ENCODE peak calls at places on chromosomes 6 and 20, in four cellular contexts. X is naive B cell, L is upper lobe of right lung, M is left lung. E is an unnamed sample.

GRCh38 chr6:54991761-54992330 is 145.3 kb downstream of the FAM83B start:
- ATAC-seq in X (no peak), L (peak), M (no peak), E (no peak)

GRCh38 chr20:574297-574942 is 30.8 kb upstream of the CSNK2A1 start:
- ATAC-seq in X (no peak), L (peak), M (no peak), E (no peak)

GRCh38 chr6:136494710-136495109 is 55.5 kb downstream of the MAP7 start:
- ATAC-seq in X (no peak), L (no peak), M (no peak), E (no peak)

GRCh38 chr6:43229803-43230239 is 540 bp upstream of the DNPH1 start:
- ATAC-seq in X (no peak), L (no peak), M (no peak), E (no peak)

GRCh38 chr6:125101128-125101527 is 52.4 kb upstream of the TPD52L1 start:
- ATAC-seq in X (no peak), L (no peak), M (no peak), E (no peak)

GRCh38 chr20:10788877-10789276 is 115.1 kb upstream of the JAG1 start:
- ATAC-seq in X (no peak), L (no peak), M (no peak), E (no peak)

GRCh38 chr20:50652702-50653294 is 38.5 kb downstream of the RIPOR3 start:
- ATAC-seq in X (no peak), L (no peak), M (no peak), E (peak)

GRCh38 chr6:144544266-144544830 is 259.2 kb downstream of the UTRN start:
- ATAC-seq in X (no peak), L (no peak), M (no peak), E (no peak)

GRCh38 chr6:41555326-41556300 is 9.4 kb downstream of the FOXP4 start:
- ATAC-seq in X (no peak), L (no peak), M (no peak), E (no peak)

GRCh38 chr6:15892369-15892768 is 229.5 kb upstream of the DTNBP1 start:
- ATAC-seq in X (no peak), L (peak), M (peak), E (no peak)

GRCh38 chr6:45727228-45727627 is 288.4 kb downstream of the CLIC5 start:
- ATAC-seq in X (no peak), L (no peak), M (no peak), E (no peak)

GRCh38 chr20:54227241-54227640 is 19.4 kb downstream of the PFDN4 start:
- ATAC-seq in X (no peak), L (no peak), M (no peak), E (peak)

GRCh38 chr20:45254867-45255266 is 503 bp upstream of the SLPI start:
- ATAC-seq in X (no peak), L (peak), M (peak), E (no peak)

GRCh38 chr20:34579191-34579661 is 20.7 kb downstream of the MAP1LC3A start:
- ATAC-seq in X (no peak), L (peak), M (peak), E (no peak)

GRCh38 chr6:160139420-160139851 is 17.8 kb downstream of the SLC22A1 start:
- ATAC-seq in X (no peak), L (no peak), M (peak), E (no peak)

GRCh38 chr6:107841265-107841650 is 17.1 kb upstream of the SCML4 start:
- ATAC-seq in X (no peak), L (peak), M (peak), E (no peak)

GRCh38 chr20:53897884-53898557 is 172.4 kb downstream of the BCAS1 start:
- ATAC-seq in X (no peak), L (no peak), M (no peak), E (no peak)

GRCh38 chr6:97394160-97394748 is 111.2 kb upstream of the MMS22L start:
- ATAC-seq in X (peak), L (peak), M (peak), E (peak)

GRCh38 chr6:167832497-167833395 is 6.0 kb downstream of the AFDN start:
- ATAC-seq in X (no peak), L (peak), M (peak), E (peak)

GRCh38 chr20:8210749-8211148 is 78.7 kb downstream of the PLCB1 start:
- ATAC-seq in X (no peak), L (no peak), M (no peak), E (no peak)

GRCh38 chr20:47389867-47390347 is 33.4 kb upstream of the ZMYND8 start:
- ATAC-seq in X (peak), L (peak), M (no peak), E (peak)